ENCODE peak calls at places on chromosomes 16 and 17, in five cellular contexts. Z is activated T-helper 1 cell treated with anti-CD3 and anti-CD28 coated beads, Interleukin-12 subunit alpha, Interleukin-12 subunit beta, Interleukin-2, Interleukin-4 antibody, amounts not matched to agents 30 ng/mL and 10 ng/mL and 1 ng/mL, durations not matched to agents 14 hours and 24 hours and 36 hours; F is non-pigmented ciliary epithelial cell; X is activated naive CD8-positive, alpha-beta T cell treated with anti-CD3 and anti-CD28 coated beads for 36 hours; H is stimulated activated CD8-positive, alpha-beta memory T cell treated with anti-CD3 and anti-CD28 coated beads, Interleukin-12 subunit alpha, Interleukin-12 subunit beta, amount 100 ng/mL, for 4 hours. N is an unnamed sample.

GRCh38 chr16:51024703-51025102 is 126.4 kb downstream of the SALL1 start:
- DNase-seq in Z (no peak), F (no peak), X (no peak), H (no peak), N (no peak)

GRCh38 chr17:36920032-36921000 is 17.0 kb upstream of the LHX1 start:
- DNase-seq in Z (no peak), F (no peak), X (peak), H (no peak), N (no peak)

GRCh38 chr17:72465191-72466024 is 344.6 kb downstream of the SOX9 start:
- DNase-seq in Z (no peak), F (peak), X (no peak), H (no peak), N (no peak)

GRCh38 chr17:18379246-18380146 is 1.9 kb downstream of the EVPLL start:
- DNase-seq in Z (no peak), F (no peak), X (no peak), H (no peak), N (no peak)

GRCh38 chr17:82019905-82020873 is 2.5 kb downstream of the CENPX start:
- DNase-seq in Z (peak), F (no peak), X (peak), H (peak), N (peak)

GRCh38 chr17:50638572-50638850 is 3.8 kb downstream of the ABCC3 start:
- DNase-seq in Z (no peak), F (no peak), X (no peak), H (no peak), N (no peak)

GRCh38 chr17:82023447-82024241 is 539 bp downstream of the LRRC45 start:
- DNase-seq in Z (no peak), F (no peak), X (peak), H (no peak), N (no peak)

GRCh38 chr16:65012357-65012756 is 109.5 kb downstream of the CDH11 start:
- DNase-seq in Z (no peak), F (peak), X (no peak), H (no peak), N (no peak)

GRCh38 chr17:39665642-39666221 is 583 bp downstream of the TCAP start:
- DNase-seq in Z (no peak), F (no peak), X (no peak), H (no peak), N (no peak)

GRCh38 chr16:80459331-80459777 is 81.4 kb upstream of the DYNLRB2 start:
- DNase-seq in Z (no peak), F (no peak), X (no peak), H (no peak), N (no peak)

GRCh38 chr16:74053310-74053709 is 243.3 kb upstream of the PSMD7 start:
- DNase-seq in Z (no peak), F (no peak), X (no peak), H (no peak), N (no peak)

GRCh38 chr17:27449541-27449940 is 6.7 kb upstream of the KSR1 start:
- DNase-seq in Z (no peak), F (no peak), X (no peak), H (no peak), N (no peak)

GRCh38 chr17:73588291-73589095 is 55.8 kb downstream of the SDK2 start:
- DNase-seq in Z (no peak), F (no peak), X (no peak), H (no peak), N (no peak)

GRCh38 chr16:86427327-86427935 is 82.9 kb upstream of the FOXF1 start:
- DNase-seq in Z (no peak), F (no peak), X (no peak), H (no peak), N (no peak)

GRCh38 chr16:72910371-72910770 is 137.6 kb downstream of the ZFHX3 start:
- DNase-seq in Z (no peak), F (no peak), X (no peak), H (no peak), N (no peak)

GRCh38 chr16:86896976-86897375 is 318.6 kb downstream of the FOXL1 start:
- DNase-seq in Z (no peak), F (no peak), X (no peak), H (no peak), N (no peak)

GRCh38 chr17:29807520-29808361 is 122.3 kb downstream of the SSH2 start:
- DNase-seq in Z (peak), F (peak), X (peak), H (peak), N (peak)

GRCh38 chr16:15961060-15961511 is 11.7 kb downstream of the ABCC1 start:
- DNase-seq in Z (peak), F (no peak), X (peak), H (peak), N (peak)

GRCh38 chr17:28380572-28380907 is 9.0 kb downstream of the SARM1 start:
- DNase-seq in Z (no peak), F (no peak), X (no peak), H (no peak), N (no peak)

GRCh38 chr17:78289802-78290363 is 58.5 kb downstream of the TMEM235 start:
- DNase-seq in Z (peak), F (peak), X (peak), H (peak), N (peak)

GRCh38 chr16:30941600-30942420 is 7.1 kb upstream of the ORAI3 start:
- DNase-seq in Z (peak), F (no peak), X (peak), H (peak), N (peak)